ENCODE peak calls at places on chromosomes 16 and 17, in eight cellular contexts. One of them, this sample, is unnamed.

GRCh38 chr17:50841949-50842354 is 6.6 kb downstream of the WFIKKN2 start:
- DNase-seq in COR-L47: peak; percentile 13
- DNase-seq in stimulated activated effector memory CD8-positive, alpha-beta T cell treated with anti-CD3 and anti-CD28 coated beads, Interleukin-12 subunit alpha, Interleukin-12 subunit beta, amount 100 ng/mL, for 72 hours: peak; percentile 74
- DNase-seq in NCI-H146: peak; percentile 61
- DNase-seq in frontal cortex: peak; percentile 89
- DNase-seq in GM23338: peak; percentile 92
- DNase-seq in stimulated activated CD4-positive, alpha-beta T cell treated with anti-CD3 and anti-CD28 coated beads, TNF-alpha, amount 100 ng/mL, for 1 hour: peak; percentile 41
- DNase-seq in head of caudate nucleus: peak; percentile 91
- DNase-seq in this sample: peak; percentile 81

GRCh38 chr16:53111078-53111776 is 56.4 kb downstream of the CHD9 start:
- DNase-seq in COR-L47: no peak
- DNase-seq in stimulated activated effector memory CD8-positive, alpha-beta T cell treated with anti-CD3 and anti-CD28 coated beads, Interleukin-12 subunit alpha, Interleukin-12 subunit beta, amount 100 ng/mL, for 72 hours: no peak
- DNase-seq in NCI-H146: no peak
- DNase-seq in frontal cortex: no peak
- DNase-seq in GM23338: no peak
- DNase-seq in stimulated activated CD4-positive, alpha-beta T cell treated with anti-CD3 and anti-CD28 coated beads, TNF-alpha, amount 100 ng/mL, for 1 hour: no peak
- DNase-seq in head of caudate nucleus: no peak
- DNase-seq in this sample: no peak

GRCh38 chr17:50696365-50696879 is 11.3 kb downstream of the ANKRD40 start:
- DNase-seq in COR-L47: no peak
- DNase-seq in stimulated activated effector memory CD8-positive, alpha-beta T cell treated with anti-CD3 and anti-CD28 coated beads, Interleukin-12 subunit alpha, Interleukin-12 subunit beta, amount 100 ng/mL, for 72 hours: no peak
- DNase-seq in NCI-H146: no peak
- DNase-seq in frontal cortex: no peak
- DNase-seq in GM23338: no peak
- DNase-seq in stimulated activated CD4-positive, alpha-beta T cell treated with anti-CD3 and anti-CD28 coated beads, TNF-alpha, amount 100 ng/mL, for 1 hour: no peak
- DNase-seq in head of caudate nucleus: no peak
- DNase-seq in this sample: no peak

GRCh38 chr17:1920948-1921351 is 91.1 kb downstream of the RPA1 start:
- DNase-seq in COR-L47: no peak
- DNase-seq in stimulated activated effector memory CD8-positive, alpha-beta T cell treated with anti-CD3 and anti-CD28 coated beads, Interleukin-12 subunit alpha, Interleukin-12 subunit beta, amount 100 ng/mL, for 72 hours: no peak
- DNase-seq in NCI-H146: no peak
- DNase-seq in frontal cortex: peak; percentile 32
- DNase-seq in GM23338: no peak
- DNase-seq in stimulated activated CD4-positive, alpha-beta T cell treated with anti-CD3 and anti-CD28 coated beads, TNF-alpha, amount 100 ng/mL, for 1 hour: no peak
- DNase-seq in head of caudate nucleus: peak; percentile 82
- DNase-seq in this sample: peak; percentile 71

GRCh38 chr17:34121311-34121710 is 133.8 kb upstream of the CCL2 start:
- DNase-seq in COR-L47: no peak
- DNase-seq in stimulated activated effector memory CD8-positive, alpha-beta T cell treated with anti-CD3 and anti-CD28 coated beads, Interleukin-12 subunit alpha, Interleukin-12 subunit beta, amount 100 ng/mL, for 72 hours: peak; percentile 17
- DNase-seq in NCI-H146: no peak
- DNase-seq in frontal cortex: no peak
- DNase-seq in GM23338: no peak
- DNase-seq in stimulated activated CD4-positive, alpha-beta T cell treated with anti-CD3 and anti-CD28 coated beads, TNF-alpha, amount 100 ng/mL, for 1 hour: no peak
- DNase-seq in head of caudate nucleus: no peak
- DNase-seq in this sample: no peak

GRCh38 chr17:76529643-76530488 is 7.6 kb downstream of the CYGB start:
- DNase-seq in COR-L47: no peak
- DNase-seq in stimulated activated effector memory CD8-positive, alpha-beta T cell treated with anti-CD3 and anti-CD28 coated beads, Interleukin-12 subunit alpha, Interleukin-12 subunit beta, amount 100 ng/mL, for 72 hours: no peak
- DNase-seq in NCI-H146: no peak
- DNase-seq in frontal cortex: no peak
- DNase-seq in GM23338: no peak
- DNase-seq in stimulated activated CD4-positive, alpha-beta T cell treated with anti-CD3 and anti-CD28 coated beads, TNF-alpha, amount 100 ng/mL, for 1 hour: no peak
- DNase-seq in head of caudate nucleus: no peak
- DNase-seq in this sample: peak; percentile 58

GRCh38 chr17:4785311-4786110 is 653 bp downstream of the VMO1 start:
- DNase-seq in COR-L47: no peak
- DNase-seq in stimulated activated effector memory CD8-positive, alpha-beta T cell treated with anti-CD3 and anti-CD28 coated beads, Interleukin-12 subunit alpha, Interleukin-12 subunit beta, amount 100 ng/mL, for 72 hours: no peak
- DNase-seq in NCI-H146: no peak
- DNase-seq in frontal cortex: no peak
- DNase-seq in GM23338: no peak
- DNase-seq in stimulated activated CD4-positive, alpha-beta T cell treated with anti-CD3 and anti-CD28 coated beads, TNF-alpha, amount 100 ng/mL, for 1 hour: no peak
- DNase-seq in head of caudate nucleus: peak; percentile 57
- DNase-seq in this sample: no peak

GRCh38 chr16:5642034-5642433 is 544.4 kb upstream of the EEF2KMT start:
- DNase-seq in COR-L47: no peak
- DNase-seq in stimulated activated effector memory CD8-positive, alpha-beta T cell treated with anti-CD3 and anti-CD28 coated beads, Interleukin-12 subunit alpha, Interleukin-12 subunit beta, amount 100 ng/mL, for 72 hours: no peak
- DNase-seq in NCI-H146: no peak
- DNase-seq in frontal cortex: no peak
- DNase-seq in GM23338: no peak
- DNase-seq in stimulated activated CD4-positive, alpha-beta T cell treated with anti-CD3 and anti-CD28 coated beads, TNF-alpha, amount 100 ng/mL, for 1 hour: no peak
- DNase-seq in head of caudate nucleus: no peak
- DNase-seq in this sample: no peak

GRCh38 chr16:19879241-19879792 is 5.3 kb downstream of the GPRC5B start:
- DNase-seq in COR-L47: peak; percentile 94
- DNase-seq in stimulated activated effector memory CD8-positive, alpha-beta T cell treated with anti-CD3 and anti-CD28 coated beads, Interleukin-12 subunit alpha, Interleukin-12 subunit beta, amount 100 ng/mL, for 72 hours: no peak
- DNase-seq in NCI-H146: peak; percentile 100
- DNase-seq in frontal cortex: no peak
- DNase-seq in GM23338: peak; percentile 77
- DNase-seq in stimulated activated CD4-positive, alpha-beta T cell treated with anti-CD3 and anti-CD28 coated beads, TNF-alpha, amount 100 ng/mL, for 1 hour: no peak
- DNase-seq in head of caudate nucleus: peak; percentile 79
- DNase-seq in this sample: no peak

GRCh38 chr16:30526137-30526822 is at the start of gene ZNF768:
- DNase-seq in COR-L47: no peak
- DNase-seq in stimulated activated effector memory CD8-positive, alpha-beta T cell treated with anti-CD3 and anti-CD28 coated beads, Interleukin-12 subunit alpha, Interleukin-12 subunit beta, amount 100 ng/mL, for 72 hours: peak; percentile 76
- DNase-seq in NCI-H146: peak; percentile 80
- DNase-seq in frontal cortex: peak; percentile 87
- DNase-seq in GM23338: peak; percentile 93
- DNase-seq in stimulated activated CD4-positive, alpha-beta T cell treated with anti-CD3 and anti-CD28 coated beads, TNF-alpha, amount 100 ng/mL, for 1 hour: no peak
- DNase-seq in head of caudate nucleus: peak; percentile 53
- DNase-seq in this sample: peak; percentile 76

GRCh38 chr17:7839890-7840260 is 5.9 kb downstream of the KDM6B start:
- DNase-seq in COR-L47: no peak
- DNase-seq in stimulated activated effector memory CD8-positive, alpha-beta T cell treated with anti-CD3 and anti-CD28 coated beads, Interleukin-12 subunit alpha, Interleukin-12 subunit beta, amount 100 ng/mL, for 72 hours: no peak
- DNase-seq in NCI-H146: no peak
- DNase-seq in frontal cortex: no peak
- DNase-seq in GM23338: peak; percentile 14
- DNase-seq in stimulated activated CD4-positive, alpha-beta T cell treated with anti-CD3 and anti-CD28 coated beads, TNF-alpha, amount 100 ng/mL, for 1 hour: no peak
- DNase-seq in head of caudate nucleus: no peak
- DNase-seq in this sample: no peak